ENCODE peak calls at places on chromosomes 2 and 18, in seven cellular contexts. One of them, this sample, is unnamed.

GRCh38 chr2:187338679-187339121 is 109.4 kb downstream of the CALCRL start:
- DNase-seq in neural progenitor cell: peak; percentile 15
- DNase-seq in progenitor cell of endocrine pancreas: no peak
- DNase-seq in bronchial epithelial cell: no peak
- DNase-seq in mucosa of descending colon: no peak
- DNase-seq in tibial artery: peak; percentile 69
- DNase-seq in astrocyte of the spinal cord: no peak
- DNase-seq in this sample: no peak

GRCh38 chr18:46278481-46279465 is 174.6 kb downstream of the HAUS1 start:
- DNase-seq in neural progenitor cell: no peak
- DNase-seq in progenitor cell of endocrine pancreas: no peak
- DNase-seq in bronchial epithelial cell: peak; percentile 39
- DNase-seq in mucosa of descending colon: no peak
- DNase-seq in tibial artery: no peak
- DNase-seq in astrocyte of the spinal cord: peak; percentile 71
- DNase-seq in this sample: no peak

GRCh38 chr2:13858626-13859025 is 773.9 kb upstream of the LRATD1 start:
- DNase-seq in neural progenitor cell: no peak
- DNase-seq in progenitor cell of endocrine pancreas: no peak
- DNase-seq in bronchial epithelial cell: peak; percentile 15
- DNase-seq in mucosa of descending colon: no peak
- DNase-seq in tibial artery: no peak
- DNase-seq in astrocyte of the spinal cord: peak; percentile 56
- DNase-seq in this sample: no peak

GRCh38 chr2:137262600-137262999 is 497.3 kb downstream of the THSD7B start:
- DNase-seq in neural progenitor cell: peak; percentile 35
- DNase-seq in progenitor cell of endocrine pancreas: no peak
- DNase-seq in bronchial epithelial cell: no peak
- DNase-seq in mucosa of descending colon: no peak
- DNase-seq in tibial artery: no peak
- DNase-seq in astrocyte of the spinal cord: no peak
- DNase-seq in this sample: no peak

GRCh38 chr18:51006061-51006818 is 23.8 kb upstream of the SMAD4 start:
- DNase-seq in neural progenitor cell: no peak
- DNase-seq in progenitor cell of endocrine pancreas: no peak
- DNase-seq in bronchial epithelial cell: peak; percentile 49
- DNase-seq in mucosa of descending colon: no peak
- DNase-seq in tibial artery: no peak
- DNase-seq in astrocyte of the spinal cord: no peak
- DNase-seq in this sample: no peak

GRCh38 chr2:70552501-70553333 is 909 bp downstream of the TGFA start:
- DNase-seq in neural progenitor cell: peak; percentile 36
- DNase-seq in progenitor cell of endocrine pancreas: no peak
- DNase-seq in bronchial epithelial cell: peak; percentile 52
- DNase-seq in mucosa of descending colon: peak; percentile 59
- DNase-seq in tibial artery: no peak
- DNase-seq in astrocyte of the spinal cord: no peak
- DNase-seq in this sample: no peak

GRCh38 chr2:2898744-2899143 is 478.9 kb downstream of the EIPR1 start:
- DNase-seq in neural progenitor cell: peak; percentile 18
- DNase-seq in progenitor cell of endocrine pancreas: no peak
- DNase-seq in bronchial epithelial cell: no peak
- DNase-seq in mucosa of descending colon: no peak
- DNase-seq in tibial artery: no peak
- DNase-seq in astrocyte of the spinal cord: no peak
- DNase-seq in this sample: no peak

GRCh38 chr2:195479407-195479806 is 177.6 kb upstream of the SLC39A10 start:
- DNase-seq in neural progenitor cell: no peak
- DNase-seq in progenitor cell of endocrine pancreas: no peak
- DNase-seq in bronchial epithelial cell: no peak
- DNase-seq in mucosa of descending colon: no peak
- DNase-seq in tibial artery: no peak
- DNase-seq in astrocyte of the spinal cord: no peak
- DNase-seq in this sample: no peak

GRCh38 chr2:20027260-20027677 is 14.8 kb upstream of the MATN3 start:
- DNase-seq in neural progenitor cell: no peak
- DNase-seq in progenitor cell of endocrine pancreas: no peak
- DNase-seq in bronchial epithelial cell: no peak
- DNase-seq in mucosa of descending colon: no peak
- DNase-seq in tibial artery: no peak
- DNase-seq in astrocyte of the spinal cord: no peak
- DNase-seq in this sample: no peak

GRCh38 chr2:234304945-234305344 is 191.9 kb downstream of the ARL4C start:
- DNase-seq in neural progenitor cell: peak; percentile 85
- DNase-seq in progenitor cell of endocrine pancreas: no peak
- DNase-seq in bronchial epithelial cell: peak; percentile 78
- DNase-seq in mucosa of descending colon: no peak
- DNase-seq in tibial artery: no peak
- DNase-seq in astrocyte of the spinal cord: no peak
- DNase-seq in this sample: no peak

GRCh38 chr18:63267990-63268721 is 51.4 kb downstream of the BCL2 start:
- DNase-seq in neural progenitor cell: peak; percentile 18
- DNase-seq in progenitor cell of endocrine pancreas: no peak
- DNase-seq in bronchial epithelial cell: no peak
- DNase-seq in mucosa of descending colon: no peak
- DNase-seq in tibial artery: no peak
- DNase-seq in astrocyte of the spinal cord: peak; percentile 8
- DNase-seq in this sample: no peak

GRCh38 chr2:239824051-239824694 is 201.0 kb downstream of the NDUFA10 start:
- DNase-seq in neural progenitor cell: peak; percentile 70
- DNase-seq in progenitor cell of endocrine pancreas: peak; percentile 26
- DNase-seq in bronchial epithelial cell: peak; percentile 68
- DNase-seq in mucosa of descending colon: peak; percentile 2
- DNase-seq in tibial artery: peak; percentile 31
- DNase-seq in astrocyte of the spinal cord: no peak
- DNase-seq in this sample: peak; percentile 58

GRCh38 chr2:177721087-177721486 is 328.5 kb downstream of the AGPS start:
- DNase-seq in neural progenitor cell: no peak
- DNase-seq in progenitor cell of endocrine pancreas: no peak
- DNase-seq in bronchial epithelial cell: no peak
- DNase-seq in mucosa of descending colon: no peak
- DNase-seq in tibial artery: no peak
- DNase-seq in astrocyte of the spinal cord: no peak
- DNase-seq in this sample: no peak

GRCh38 chr2:191188550-191189093 is 37.8 kb upstream of the STAT4 start:
- DNase-seq in neural progenitor cell: no peak
- DNase-seq in progenitor cell of endocrine pancreas: no peak
- DNase-seq in bronchial epithelial cell: no peak
- DNase-seq in mucosa of descending colon: no peak
- DNase-seq in tibial artery: no peak
- DNase-seq in astrocyte of the spinal cord: no peak
- DNase-seq in this sample: no peak

GRCh38 chr18:73733376-73733775 is 414.3 kb downstream of the FBXO15 start:
- DNase-seq in neural progenitor cell: no peak
- DNase-seq in progenitor cell of endocrine pancreas: no peak
- DNase-seq in bronchial epithelial cell: peak; percentile 61
- DNase-seq in mucosa of descending colon: no peak
- DNase-seq in tibial artery: no peak
- DNase-seq in astrocyte of the spinal cord: no peak
- DNase-seq in this sample: no peak
- TF ChIP-seq CTCF in neural progenitor cell: no peak
- TF ChIP-seq CTCF in progenitor cell of endocrine pancreas: no peak
- TF ChIP-seq CTCF in bronchial epithelial cell: no peak
- TF ChIP-seq CTCF in mucosa of descending colon: no peak
- TF ChIP-seq CTCF in tibial artery: no peak
- TF ChIP-seq CTCF in astrocyte of the spinal cord: no peak
- TF ChIP-seq CTCF in this sample: no peak

GRCh38 chr2:64699712-64700111 is 46.0 kb upstream of the SERTAD2 start:
- DNase-seq in neural progenitor cell: no peak
- DNase-seq in progenitor cell of endocrine pancreas: no peak
- DNase-seq in bronchial epithelial cell: no peak
- DNase-seq in mucosa of descending colon: no peak
- DNase-seq in tibial artery: no peak
- DNase-seq in astrocyte of the spinal cord: no peak
- DNase-seq in this sample: no peak
- TF ChIP-seq CTCF in neural progenitor cell: peak; percentile 17
- TF ChIP-seq CTCF in progenitor cell of endocrine pancreas: no peak
- TF ChIP-seq CTCF in bronchial epithelial cell: no peak
- TF ChIP-seq CTCF in mucosa of descending colon: no peak
- TF ChIP-seq CTCF in tibial artery: no peak
- TF ChIP-seq CTCF in astrocyte of the spinal cord: no peak
- TF ChIP-seq CTCF in this sample: no peak

DNA sequence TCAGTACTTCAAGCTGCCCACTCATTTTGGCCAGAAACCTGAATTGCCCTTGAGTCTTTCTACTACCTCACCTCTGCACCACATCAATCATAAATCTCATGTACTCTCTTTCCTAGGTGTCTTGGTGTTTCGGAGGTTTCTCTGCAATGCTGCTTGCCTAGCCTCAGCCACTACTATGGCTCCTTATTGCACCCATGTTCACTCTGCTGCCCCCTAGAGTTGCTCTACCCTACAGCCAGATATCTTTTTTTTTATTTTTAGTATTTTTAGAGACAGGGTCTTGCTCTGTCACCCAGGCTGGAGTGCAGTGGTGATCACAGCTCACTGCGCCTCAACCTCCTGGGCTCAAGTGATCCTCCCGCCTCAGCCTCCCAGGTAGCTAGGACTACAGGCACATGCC is 413.0 kb downstream of the PTPRM start:
- DNase-seq in neural progenitor cell: peak; percentile 27
- DNase-seq in progenitor cell of endocrine pancreas: no peak
- DNase-seq in bronchial epithelial cell: peak; percentile 7
- DNase-seq in mucosa of descending colon: no peak
- DNase-seq in tibial artery: no peak
- DNase-seq in astrocyte of the spinal cord: no peak
- DNase-seq in this sample: no peak
- TF ChIP-seq CTCF in neural progenitor cell: peak; percentile 46
- TF ChIP-seq CTCF in progenitor cell of endocrine pancreas: peak; percentile 9
- TF ChIP-seq CTCF in bronchial epithelial cell: peak; percentile 32
- TF ChIP-seq CTCF in mucosa of descending colon: no peak
- TF ChIP-seq CTCF in tibial artery: no peak
- TF ChIP-seq CTCF in astrocyte of the spinal cord: no peak
- TF ChIP-seq CTCF in this sample: peak; percentile 36

GRCh38 chr2:109458512-109458911 is 155.3 kb downstream of the SEPTIN10 start:
- DNase-seq in neural progenitor cell: no peak
- DNase-seq in progenitor cell of endocrine pancreas: no peak
- DNase-seq in bronchial epithelial cell: no peak
- DNase-seq in mucosa of descending colon: no peak
- DNase-seq in tibial artery: peak; percentile 59
- DNase-seq in astrocyte of the spinal cord: no peak
- DNase-seq in this sample: no peak

GRCh38 chr2:109459485-109459884 is 154.3 kb downstream of the SEPTIN10 start:
- DNase-seq in neural progenitor cell: no peak
- DNase-seq in progenitor cell of endocrine pancreas: no peak
- DNase-seq in bronchial epithelial cell: no peak
- DNase-seq in mucosa of descending colon: no peak
- DNase-seq in tibial artery: peak; percentile 83
- DNase-seq in astrocyte of the spinal cord: peak; percentile 27
- DNase-seq in this sample: no peak

GRCh38 chr2:109457366-109457765 is 156.4 kb downstream of the SEPTIN10 start:
- DNase-seq in neural progenitor cell: no peak
- DNase-seq in progenitor cell of endocrine pancreas: no peak
- DNase-seq in bronchial epithelial cell: peak; percentile 64
- DNase-seq in mucosa of descending colon: no peak
- DNase-seq in tibial artery: peak; percentile 62
- DNase-seq in astrocyte of the spinal cord: no peak
- DNase-seq in this sample: no peak

GRCh38 chr2:109456776-109457175 is 157.0 kb downstream of the SEPTIN10 start:
- DNase-seq in neural progenitor cell: no peak
- DNase-seq in progenitor cell of endocrine pancreas: no peak
- DNase-seq in bronchial epithelial cell: no peak
- DNase-seq in mucosa of descending colon: no peak
- DNase-seq in tibial artery: peak; percentile 58
- DNase-seq in astrocyte of the spinal cord: no peak
- DNase-seq in this sample: no peak

DNA sequence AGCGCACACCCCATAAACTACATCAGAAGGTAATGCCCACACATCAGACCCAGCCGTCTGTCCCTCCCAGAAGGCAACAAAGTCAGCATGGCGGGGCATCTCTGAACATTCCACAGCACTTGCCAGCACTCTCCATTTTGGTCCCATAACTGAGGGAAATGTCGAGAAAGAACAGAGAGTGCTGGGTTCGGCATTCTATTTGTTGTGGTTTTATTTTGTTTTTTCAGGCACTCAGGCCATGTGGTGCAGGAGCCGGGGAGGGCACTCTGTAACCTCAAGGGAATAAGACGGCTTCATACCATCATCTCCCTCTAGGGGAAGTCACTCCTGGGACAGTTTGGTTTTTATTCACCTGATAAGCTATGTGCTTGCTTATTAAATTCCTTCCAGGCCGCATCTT is 156.0 kb downstream of the SEPTIN10 start:
- DNase-seq in neural progenitor cell: no peak
- DNase-seq in progenitor cell of endocrine pancreas: no peak
- DNase-seq in bronchial epithelial cell: no peak
- DNase-seq in mucosa of descending colon: no peak
- DNase-seq in tibial artery: peak; percentile 75
- DNase-seq in astrocyte of the spinal cord: peak; percentile 64
- DNase-seq in this sample: no peak
- TF ChIP-seq CTCF in neural progenitor cell: peak; percentile 13
- TF ChIP-seq CTCF in progenitor cell of endocrine pancreas: peak; percentile 12
- TF ChIP-seq CTCF in bronchial epithelial cell: no peak
- TF ChIP-seq CTCF in mucosa of descending colon: no peak
- TF ChIP-seq CTCF in tibial artery: peak; percentile 26
- TF ChIP-seq CTCF in astrocyte of the spinal cord: peak; percentile 24
- TF ChIP-seq CTCF in this sample: peak; percentile 32

GRCh38 chr2:8107979-8108378 is 573.9 kb upstream of the ID2 start:
- DNase-seq in neural progenitor cell: no peak
- DNase-seq in progenitor cell of endocrine pancreas: no peak
- DNase-seq in bronchial epithelial cell: no peak
- DNase-seq in mucosa of descending colon: no peak
- DNase-seq in tibial artery: no peak
- DNase-seq in astrocyte of the spinal cord: no peak
- DNase-seq in this sample: no peak
- TF ChIP-seq CTCF in neural progenitor cell: no peak
- TF ChIP-seq CTCF in progenitor cell of endocrine pancreas: no peak
- TF ChIP-seq CTCF in bronchial epithelial cell: no peak
- TF ChIP-seq CTCF in mucosa of descending colon: no peak
- TF ChIP-seq CTCF in tibial artery: no peak
- TF ChIP-seq CTCF in astrocyte of the spinal cord: no peak
- TF ChIP-seq CTCF in this sample: no peak